ENCODE peak calls at places on chromosomes 2 and 18, in four cellular contexts. A, P, C and Z are unnamed samples.

GRCh38 chr2:12806535-12806934 is 89.8 kb downstream of the TRIB2 start:
- DNase-seq in A (no peak), P (no peak), C (no peak), Z (no peak)

GRCh38 chr2:229254206-229254605 is 16.9 kb downstream of the PID1 start:
- DNase-seq in A (no peak), P (no peak), C (no peak), Z (no peak)

GRCh38 chr2:184611221-184612085 is 13.1 kb downstream of the ZNF804A start:
- DNase-seq in A (peak; percentile 57), P (no peak), C (no peak), Z (no peak)

GRCh38 chr2:173881466-173881865 is 83.7 kb downstream of the SP3 start:
- DNase-seq in A (no peak), P (no peak), C (no peak), Z (no peak)

GRCh38 chr2:221554769-221555510 is 17.2 kb downstream of the EPHA4 start:
- DNase-seq in A (peak; percentile 77), P (no peak), C (no peak), Z (no peak)

GRCh38 chr2:8631465-8632005 is 50.3 kb upstream of the ID2 start:
- DNase-seq in A (no peak), P (no peak), C (no peak), Z (no peak)

GRCh38 chr2:16476866-16477265 is 188.8 kb downstream of the CYRIA start:
- DNase-seq in A (no peak), P (no peak), C (no peak), Z (no peak)

GRCh38 chr2:79971807-79972206 is 332.7 kb downstream of the LRRTM1 start:
- DNase-seq in A (peak; percentile 40), P (no peak), C (no peak), Z (no peak)

GRCh38 chr2:218406949-218407703 is 7.5 kb downstream of the CTDSP1 start:
- DNase-seq in A (peak; percentile 67), P (peak; percentile 87), C (no peak), Z (no peak)

GRCh38 chr2:126707941-126708340 is 52.0 kb downstream of the GYPC start:
- DNase-seq in A (no peak), P (no peak), C (peak; percentile 22), Z (no peak)

GRCh38 chr2:184190725-184191124 is 407.6 kb upstream of the ZNF804A start:
- DNase-seq in A (no peak), P (no peak), C (no peak), Z (no peak)

GRCh38 chr2:187372213-187372612 is 75.8 kb downstream of the CALCRL start:
- DNase-seq in A (peak; percentile 32), P (no peak), C (no peak), Z (no peak)

GRCh38 chr2:48221846-48222516 is 308.0 kb upstream of the STON1 start:
- DNase-seq in A (no peak), P (no peak), C (no peak), Z (no peak)

GRCh38 chr2:230627806-230628724 is 84.6 kb upstream of the CAB39 start:
- DNase-seq in A (peak; percentile 60), P (no peak), C (no peak), Z (no peak)

GRCh38 chr2:138742446-138743057 is 37.6 kb downstream of the NXPH2 start:
- DNase-seq in A (no peak), P (no peak), C (no peak), Z (no peak)

GRCh38 chr2:1620081-1620480 is 124.2 kb downstream of the PXDN start:
- DNase-seq in A (no peak), P (peak; percentile 36), C (no peak), Z (no peak)

GRCh38 chr2:29663266-29663665 is 258.1 kb downstream of the ALK start:
- DNase-seq in A (peak; percentile 84), P (no peak), C (no peak), Z (no peak)

GRCh38 chr2:10135296-10136089 is 13.0 kb downstream of the RRM2 start:
- DNase-seq in A (peak; percentile 86), P (no peak), C (no peak), Z (no peak)

GRCh38 chr2:207926133-207927076 is 98.9 kb downstream of the PLEKHM3 start:
- DNase-seq in A (peak; percentile 93), P (no peak), C (no peak), Z (no peak)

GRCh38 chr2:151197184-151198070 is 64.2 kb downstream of the RBM43 start:
- DNase-seq in A (peak; percentile 1), P (no peak), C (no peak), Z (no peak)

GRCh38 chr2:152581360-152581759 is 135.9 kb downstream of the PRPF40A start:
- DNase-seq in A (no peak), P (no peak), C (no peak), Z (no peak)

DNA sequence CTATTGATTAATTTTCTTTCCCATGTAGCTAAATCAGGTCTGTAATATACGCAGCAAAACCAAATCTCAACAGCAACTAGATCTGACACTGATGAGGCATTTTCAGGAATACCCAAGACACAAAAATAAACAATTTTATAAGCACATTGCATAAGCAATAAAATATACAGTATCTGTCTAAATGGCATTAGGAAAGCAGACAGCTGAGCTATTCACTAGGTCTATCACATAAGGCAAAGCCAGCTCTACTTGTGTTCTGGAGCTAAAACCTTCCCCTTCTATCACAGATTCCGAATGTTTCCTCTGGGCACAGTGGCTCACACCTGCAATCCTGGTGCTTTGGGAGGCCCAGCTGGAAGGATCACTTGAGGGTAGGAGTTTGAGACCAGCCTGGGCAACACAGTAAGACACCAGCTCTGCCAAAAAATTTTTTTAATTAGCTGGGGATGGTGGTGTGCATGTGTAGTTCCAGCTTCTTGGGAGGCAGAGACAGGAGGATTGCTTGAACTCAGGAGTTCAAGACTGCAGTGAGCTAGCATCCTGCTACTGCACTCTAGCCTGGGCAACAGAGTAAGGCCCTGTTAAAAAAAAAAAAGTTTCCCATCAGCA is 21.1 kb downstream of the PTPN2 start:
- DNase-seq in A (no peak), P (no peak), C (no peak), Z (no peak)
- H3K27ac ChIP-seq in A (no peak overlapping the region), P (no peak overlapping the region), C (no peak overlapping the region), Z (no peak overlapping the region)

GRCh38 chr18:62869327-62869726 is 154.0 kb downstream of the PHLPP1 start:
- DNase-seq in A (no peak), P (no peak), C (no peak), Z (no peak)

GRCh38 chr18:62870643-62871042 is 155.3 kb downstream of the PHLPP1 start:
- DNase-seq in A (no peak), P (no peak), C (no peak), Z (no peak)

GRCh38 chr18:62865498-62865897 is 150.2 kb downstream of the PHLPP1 start:
- DNase-seq in A (no peak), P (no peak), C (no peak), Z (no peak)

GRCh38 chr18:62867521-62867920 is 152.2 kb downstream of the PHLPP1 start:
- DNase-seq in A (no peak), P (no peak), C (no peak), Z (no peak)

GRCh38 chr18:62868645-62869044 is 153.3 kb downstream of the PHLPP1 start:
- DNase-seq in A (no peak), P (no peak), C (no peak), Z (no peak)
- H3K27ac ChIP-seq in A (no peak overlapping the region), P (no peak overlapping the region), C (no peak overlapping the region), Z (no peak overlapping the region)

GRCh38 chr2:172399765-172400164 is 27.6 kb upstream of the ITGA6 start:
- DNase-seq in A (no peak), P (no peak), C (no peak), Z (no peak)

GRCh38 chr2:172404824-172405223 is 22.6 kb upstream of the ITGA6 start:
- DNase-seq in A (peak; percentile 93), P (no peak), C (no peak), Z (no peak)

GRCh38 chr2:172403881-172404470 is 23.4 kb upstream of the ITGA6 start:
- DNase-seq in A (no peak), P (no peak), C (no peak), Z (no peak)

GRCh38 chr2:172403402-172403801 is 24.0 kb upstream of the ITGA6 start:
- DNase-seq in A (no peak), P (no peak), C (no peak), Z (no peak)

DNA sequence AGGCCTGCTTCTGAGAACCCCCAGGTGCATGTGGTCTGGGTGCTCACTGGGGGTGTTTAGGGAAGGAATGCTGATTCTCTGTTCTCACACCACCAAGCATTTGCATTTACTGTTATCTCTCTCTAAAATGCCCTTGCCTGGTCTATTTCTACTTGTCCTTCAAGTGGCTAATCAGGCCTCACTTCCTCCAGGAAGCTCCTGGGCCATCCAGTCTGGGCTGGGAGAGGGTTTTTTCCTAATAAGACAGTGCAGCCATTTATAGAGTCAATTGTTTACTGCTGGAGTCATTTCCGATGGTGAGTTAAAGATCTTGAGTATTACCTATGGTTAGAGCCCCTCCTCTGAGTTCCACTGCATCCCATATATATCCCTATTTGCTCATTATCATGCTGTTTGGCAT is 25.2 kb upstream of the ITGA6 start:
- DNase-seq in A (no peak), P (no peak), C (no peak), Z (no peak)
- H3K27ac ChIP-seq in A (no peak overlapping the region), P (no peak overlapping the region), C (no peak overlapping the region), Z (no peak overlapping the region)

GRCh38 chr2:122433123-122433754 is 677.8 kb downstream of the TSN start:
- DNase-seq in A (no peak), P (no peak), C (no peak), Z (no peak)
- H3K27ac ChIP-seq in A (no peak overlapping the region), P (no peak overlapping the region), C (no peak overlapping the region), Z (no peak overlapping the region)

GRCh38 chr2:197219636-197220035 is 90.9 kb downstream of the ANKRD44 start:
- DNase-seq in A (no peak), P (no peak), C (no peak), Z (no peak)
- H3K27ac ChIP-seq in A (no peak overlapping the region), P (no peak overlapping the region), C (no peak overlapping the region), Z (no peak overlapping the region)

GRCh38 chr2:18518116-18519111 is 42.0 kb downstream of the RDH14 start:
- DNase-seq in A (peak; percentile 64), P (no peak), C (no peak), Z (no peak)
- H3K27ac ChIP-seq in A (no peak overlapping the region), P (no peak overlapping the region), C (no peak overlapping the region), Z (no peak overlapping the region)

DNA sequence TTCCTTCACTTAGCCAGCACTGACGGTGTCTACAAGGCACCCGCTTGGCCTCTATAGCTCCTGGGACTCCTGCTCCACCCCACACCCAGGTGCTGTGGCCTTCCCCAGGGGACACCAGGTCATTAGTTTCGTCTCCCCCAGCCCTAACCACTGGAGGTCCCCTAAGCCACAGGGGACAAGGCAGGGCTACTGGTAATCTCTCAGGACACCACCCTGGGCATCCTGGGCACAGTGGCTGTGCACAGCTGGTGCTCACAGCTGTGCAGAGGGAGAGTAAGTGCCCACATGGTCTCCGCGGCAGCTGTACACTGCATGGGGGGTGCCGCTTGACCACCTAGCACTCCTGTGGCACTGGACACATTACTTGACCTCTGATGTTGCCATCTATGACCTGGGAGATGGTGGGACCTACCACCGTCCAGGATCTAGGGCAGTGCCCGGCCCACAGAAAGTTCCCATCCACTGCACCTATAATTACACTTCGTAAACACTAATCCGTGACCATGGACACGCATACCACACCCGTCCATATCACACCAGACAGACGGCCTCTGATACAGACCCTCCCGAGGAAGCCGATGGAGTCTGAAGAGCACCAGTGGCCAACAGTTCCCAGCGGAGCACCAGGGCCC is 133.9 kb downstream of the HDAC4 start:
- DNase-seq in A (no peak), P (no peak), C (no peak), Z (no peak)
- H3K27ac ChIP-seq in A (peak overlapping the region; percentile 64), P (peak overlapping the region; percentile 86), C (no peak overlapping the region), Z (peak overlapping the region; percentile 20)